ENCODE peak calls at places on chromosomes 12 and 14, in six cellular contexts. One of them, this sample, is unnamed.
A peak's percentile ranks its signal among the peaks of the same experiment; 100 is the strongest.

GRCh38 chr12:109582636-109583035 is 9.0 kb downstream of the MVK start:
- DNase-seq in astrocyte of the spinal cord: no peak
- DNase-seq in prostate gland: no peak
- DNase-seq in activated B cell treated with CpG ODN at 0.5 μM for 24 hours: no peak
- DNase-seq in nephron progenitor cell: no peak
- DNase-seq in CD4-positive, alpha-beta T cell: no peak
- DNase-seq in this sample: no peak

GRCh38 chr12:67394600-67394999 is 125.4 kb downstream of the CAND1 start:
- DNase-seq in astrocyte of the spinal cord: peak; percentile 83
- DNase-seq in prostate gland: peak; percentile 85
- DNase-seq in activated B cell treated with CpG ODN at 0.5 μM for 24 hours: no peak
- DNase-seq in nephron progenitor cell: no peak
- DNase-seq in CD4-positive, alpha-beta T cell: no peak
- DNase-seq in this sample: no peak

GRCh38 chr14:35883677-35884293 is 57.6 kb downstream of the BRMS1L start:
- DNase-seq in astrocyte of the spinal cord: peak; percentile 37
- DNase-seq in prostate gland: no peak
- DNase-seq in activated B cell treated with CpG ODN at 0.5 μM for 24 hours: no peak
- DNase-seq in nephron progenitor cell: peak; percentile 26
- DNase-seq in CD4-positive, alpha-beta T cell: no peak
- DNase-seq in this sample: no peak

GRCh38 chr12:67468549-67469245 is 179.8 kb upstream of the DYRK2 start:
- DNase-seq in astrocyte of the spinal cord: no peak
- DNase-seq in prostate gland: no peak
- DNase-seq in activated B cell treated with CpG ODN at 0.5 μM for 24 hours: no peak
- DNase-seq in nephron progenitor cell: no peak
- DNase-seq in CD4-positive, alpha-beta T cell: no peak
- DNase-seq in this sample: no peak

GRCh38 chr14:57247283-57247682 is 21.4 kb downstream of the EXOC5 start:
- DNase-seq in astrocyte of the spinal cord: no peak
- DNase-seq in prostate gland: no peak
- DNase-seq in activated B cell treated with CpG ODN at 0.5 μM for 24 hours: no peak
- DNase-seq in nephron progenitor cell: no peak
- DNase-seq in CD4-positive, alpha-beta T cell: no peak
- DNase-seq in this sample: no peak

GRCh38 chr12:55771736-55772135 is 28.8 kb downstream of the GDF11 start:
- DNase-seq in astrocyte of the spinal cord: no peak
- DNase-seq in prostate gland: no peak
- DNase-seq in activated B cell treated with CpG ODN at 0.5 μM for 24 hours: no peak
- DNase-seq in nephron progenitor cell: no peak
- DNase-seq in CD4-positive, alpha-beta T cell: no peak
- DNase-seq in this sample: no peak

GRCh38 chr12:93191956-93192355 is 185.8 kb upstream of the NUDT4 start:
- DNase-seq in astrocyte of the spinal cord: no peak
- DNase-seq in prostate gland: no peak
- DNase-seq in activated B cell treated with CpG ODN at 0.5 μM for 24 hours: no peak
- DNase-seq in nephron progenitor cell: no peak
- DNase-seq in CD4-positive, alpha-beta T cell: no peak
- DNase-seq in this sample: no peak

GRCh38 chr14:61461808-61462275 is 140.5 kb downstream of the PRKCH start:
- DNase-seq in astrocyte of the spinal cord: peak; percentile 85
- DNase-seq in prostate gland: peak; percentile 71
- DNase-seq in activated B cell treated with CpG ODN at 0.5 μM for 24 hours: no peak
- DNase-seq in nephron progenitor cell: peak; percentile 33
- DNase-seq in CD4-positive, alpha-beta T cell: no peak
- DNase-seq in this sample: peak; percentile 52

GRCh38 chr12:98516184-98516873 is 939 bp downstream of the TMPO start:
- DNase-seq in astrocyte of the spinal cord: peak; percentile 85
- DNase-seq in prostate gland: peak; percentile 80
- DNase-seq in activated B cell treated with CpG ODN at 0.5 μM for 24 hours: peak; percentile 71
- DNase-seq in nephron progenitor cell: peak; percentile 73
- DNase-seq in CD4-positive, alpha-beta T cell: peak; percentile 73
- DNase-seq in this sample: peak; percentile 96

GRCh38 chr12:95653761-95654546 is 102.7 kb upstream of the USP44 start:
- DNase-seq in astrocyte of the spinal cord: peak; percentile 54
- DNase-seq in prostate gland: no peak
- DNase-seq in activated B cell treated with CpG ODN at 0.5 μM for 24 hours: no peak
- DNase-seq in nephron progenitor cell: no peak
- DNase-seq in CD4-positive, alpha-beta T cell: no peak
- DNase-seq in this sample: no peak

GRCh38 chr14:46290706-46291105 is 360.9 kb downstream of the RPL10L start:
- DNase-seq in astrocyte of the spinal cord: no peak
- DNase-seq in prostate gland: no peak
- DNase-seq in activated B cell treated with CpG ODN at 0.5 μM for 24 hours: no peak
- DNase-seq in nephron progenitor cell: no peak
- DNase-seq in CD4-positive, alpha-beta T cell: no peak
- DNase-seq in this sample: no peak

GRCh38 chr12:68804654-68805591 is 3.1 kb upstream of the MDM2 start:
- DNase-seq in astrocyte of the spinal cord: no peak
- DNase-seq in prostate gland: no peak
- DNase-seq in activated B cell treated with CpG ODN at 0.5 μM for 24 hours: no peak
- DNase-seq in nephron progenitor cell: no peak
- DNase-seq in CD4-positive, alpha-beta T cell: no peak
- DNase-seq in this sample: no peak

GRCh38 chr14:96249016-96249415 is 7.0 kb upstream of the BDKRB1 start:
- DNase-seq in astrocyte of the spinal cord: peak; percentile 33
- DNase-seq in prostate gland: no peak
- DNase-seq in activated B cell treated with CpG ODN at 0.5 μM for 24 hours: no peak
- DNase-seq in nephron progenitor cell: no peak
- DNase-seq in CD4-positive, alpha-beta T cell: no peak
- DNase-seq in this sample: peak; percentile 77

GRCh38 chr12:68166317-68166830 is 6.8 kb upstream of the IFNG start:
- DNase-seq in astrocyte of the spinal cord: no peak
- DNase-seq in prostate gland: no peak
- DNase-seq in activated B cell treated with CpG ODN at 0.5 μM for 24 hours: no peak
- DNase-seq in nephron progenitor cell: no peak
- DNase-seq in CD4-positive, alpha-beta T cell: no peak
- DNase-seq in this sample: no peak

GRCh38 chr12:109764123-109764522 is 50.5 kb downstream of the FAM222A start:
- DNase-seq in astrocyte of the spinal cord: no peak
- DNase-seq in prostate gland: no peak
- DNase-seq in activated B cell treated with CpG ODN at 0.5 μM for 24 hours: no peak
- DNase-seq in nephron progenitor cell: peak; percentile 2
- DNase-seq in CD4-positive, alpha-beta T cell: no peak
- DNase-seq in this sample: no peak

GRCh38 chr12:126747530-126748149 is 1519.3 kb upstream of the TMEM132C start:
- DNase-seq in astrocyte of the spinal cord: peak; percentile 27
- DNase-seq in prostate gland: no peak
- DNase-seq in activated B cell treated with CpG ODN at 0.5 μM for 24 hours: peak; percentile 19
- DNase-seq in nephron progenitor cell: peak; percentile 67
- DNase-seq in CD4-positive, alpha-beta T cell: peak; percentile 61
- DNase-seq in this sample: peak; percentile 21

GRCh38 chr14:96145116-96145864 is 59.3 kb upstream of the BDKRB2 start:
- DNase-seq in astrocyte of the spinal cord: peak; percentile 76
- DNase-seq in prostate gland: no peak
- DNase-seq in activated B cell treated with CpG ODN at 0.5 μM for 24 hours: no peak
- DNase-seq in nephron progenitor cell: no peak
- DNase-seq in CD4-positive, alpha-beta T cell: no peak
- DNase-seq in this sample: no peak

GRCh38 chr12:101743724-101744472 is 4.6 kb upstream of the SYCP3 start:
- DNase-seq in astrocyte of the spinal cord: no peak
- DNase-seq in prostate gland: no peak
- DNase-seq in activated B cell treated with CpG ODN at 0.5 μM for 24 hours: peak; percentile 54
- DNase-seq in nephron progenitor cell: no peak
- DNase-seq in CD4-positive, alpha-beta T cell: no peak
- DNase-seq in this sample: no peak

GRCh38 chr12:46383654-46384450 is 11.3 kb upstream of the SLC38A2 start:
- DNase-seq in astrocyte of the spinal cord: peak; percentile 96
- DNase-seq in prostate gland: peak; percentile 92
- DNase-seq in activated B cell treated with CpG ODN at 0.5 μM for 24 hours: no peak
- DNase-seq in nephron progenitor cell: no peak
- DNase-seq in CD4-positive, alpha-beta T cell: peak; percentile 67
- DNase-seq in this sample: peak; percentile 79

GRCh38 chr14:101474563-101475467 is 86.5 kb upstream of the DIO3 start:
- DNase-seq in astrocyte of the spinal cord: peak; percentile 40
- DNase-seq in prostate gland: no peak
- DNase-seq in activated B cell treated with CpG ODN at 0.5 μM for 24 hours: no peak
- DNase-seq in nephron progenitor cell: no peak
- DNase-seq in CD4-positive, alpha-beta T cell: no peak
- DNase-seq in this sample: no peak

GRCh38 chr12:132289356-132290202 is 39.8 kb downstream of the GALNT9 start:
- DNase-seq in astrocyte of the spinal cord: no peak
- DNase-seq in prostate gland: peak; percentile 59
- DNase-seq in activated B cell treated with CpG ODN at 0.5 μM for 24 hours: no peak
- DNase-seq in nephron progenitor cell: peak; percentile 50
- DNase-seq in CD4-positive, alpha-beta T cell: no peak
- DNase-seq in this sample: no peak

GRCh38 chr14:26598081-26598671 is 343 bp upstream of the NOVA1 start:
- DNase-seq in astrocyte of the spinal cord: peak; percentile 90
- DNase-seq in prostate gland: peak; percentile 64
- DNase-seq in activated B cell treated with CpG ODN at 0.5 μM for 24 hours: no peak
- DNase-seq in nephron progenitor cell: peak; percentile 93
- DNase-seq in CD4-positive, alpha-beta T cell: no peak
- DNase-seq in this sample: no peak

GRCh38 chr12:6750506-6750905 is 2.4 kb downstream of the MLF2 start:
- DNase-seq in astrocyte of the spinal cord: no peak
- DNase-seq in prostate gland: no peak
- DNase-seq in activated B cell treated with CpG ODN at 0.5 μM for 24 hours: no peak
- DNase-seq in nephron progenitor cell: no peak
- DNase-seq in CD4-positive, alpha-beta T cell: no peak
- DNase-seq in this sample: no peak

GRCh38 chr12:98783420-98783819 is 138.3 kb downstream of the APAF1 start:
- DNase-seq in astrocyte of the spinal cord: no peak
- DNase-seq in prostate gland: no peak
- DNase-seq in activated B cell treated with CpG ODN at 0.5 μM for 24 hours: no peak
- DNase-seq in nephron progenitor cell: no peak
- DNase-seq in CD4-positive, alpha-beta T cell: no peak
- DNase-seq in this sample: no peak

GRCh38 chr12:89051065-89051677 is 301.1 kb downstream of the DUSP6 start:
- DNase-seq in astrocyte of the spinal cord: peak; percentile 72
- DNase-seq in prostate gland: peak; percentile 40
- DNase-seq in activated B cell treated with CpG ODN at 0.5 μM for 24 hours: no peak
- DNase-seq in nephron progenitor cell: no peak
- DNase-seq in CD4-positive, alpha-beta T cell: no peak
- DNase-seq in this sample: peak; percentile 25

GRCh38 chr12:85279449-85280137 is 427 bp upstream of the ALX1 start:
- DNase-seq in astrocyte of the spinal cord: peak; percentile 29
- DNase-seq in prostate gland: no peak
- DNase-seq in activated B cell treated with CpG ODN at 0.5 μM for 24 hours: no peak
- DNase-seq in nephron progenitor cell: peak; percentile 65
- DNase-seq in CD4-positive, alpha-beta T cell: no peak
- DNase-seq in this sample: no peak

GRCh38 chr12:32671930-32672785 is 6.9 kb upstream of the DNM1L start:
- DNase-seq in astrocyte of the spinal cord: peak; percentile 78
- DNase-seq in prostate gland: peak; percentile 32
- DNase-seq in activated B cell treated with CpG ODN at 0.5 μM for 24 hours: no peak
- DNase-seq in nephron progenitor cell: peak; percentile 22
- DNase-seq in CD4-positive, alpha-beta T cell: no peak
- DNase-seq in this sample: peak; percentile 62

GRCh38 chr12:96302706-96303310 is 97.4 kb downstream of the CDK17 start:
- DNase-seq in astrocyte of the spinal cord: no peak
- DNase-seq in prostate gland: no peak
- DNase-seq in activated B cell treated with CpG ODN at 0.5 μM for 24 hours: no peak
- DNase-seq in nephron progenitor cell: no peak
- DNase-seq in CD4-positive, alpha-beta T cell: no peak
- DNase-seq in this sample: no peak

GRCh38 chr12:51183349-51183748 is 10.4 kb upstream of the TFCP2 start:
- DNase-seq in astrocyte of the spinal cord: no peak
- DNase-seq in prostate gland: no peak
- DNase-seq in activated B cell treated with CpG ODN at 0.5 μM for 24 hours: no peak
- DNase-seq in nephron progenitor cell: no peak
- DNase-seq in CD4-positive, alpha-beta T cell: no peak
- DNase-seq in this sample: no peak

GRCh38 chr14:54715244-54715643 is 148.3 kb downstream of the SAMD4A start:
- DNase-seq in astrocyte of the spinal cord: no peak
- DNase-seq in prostate gland: no peak
- DNase-seq in activated B cell treated with CpG ODN at 0.5 μM for 24 hours: no peak
- DNase-seq in nephron progenitor cell: no peak
- DNase-seq in CD4-positive, alpha-beta T cell: no peak
- DNase-seq in this sample: no peak
- TF ChIP-seq CTCF in astrocyte of the spinal cord: peak; percentile 28
- TF ChIP-seq CTCF in prostate gland: no peak
- TF ChIP-seq CTCF in activated B cell treated with CpG ODN at 0.5 μM for 24 hours: no peak
- TF ChIP-seq CTCF in nephron progenitor cell: no peak
- TF ChIP-seq CTCF in CD4-positive, alpha-beta T cell: no peak
- TF ChIP-seq CTCF in this sample: no peak

GRCh38 chr12:131223791-131224567 is 270.3 kb downstream of the ADGRD1 start:
- DNase-seq in astrocyte of the spinal cord: no peak
- DNase-seq in prostate gland: no peak
- DNase-seq in activated B cell treated with CpG ODN at 0.5 μM for 24 hours: no peak
- DNase-seq in nephron progenitor cell: no peak
- DNase-seq in CD4-positive, alpha-beta T cell: no peak
- DNase-seq in this sample: no peak

GRCh38 chr12:131230340-131231099 is 276.8 kb downstream of the ADGRD1 start:
- DNase-seq in astrocyte of the spinal cord: no peak
- DNase-seq in prostate gland: no peak
- DNase-seq in activated B cell treated with CpG ODN at 0.5 μM for 24 hours: no peak
- DNase-seq in nephron progenitor cell: no peak
- DNase-seq in CD4-positive, alpha-beta T cell: no peak
- DNase-seq in this sample: no peak

GRCh38 chr12:131229426-131230339 is 276.0 kb downstream of the ADGRD1 start:
- DNase-seq in astrocyte of the spinal cord: no peak
- DNase-seq in prostate gland: no peak
- DNase-seq in activated B cell treated with CpG ODN at 0.5 μM for 24 hours: no peak
- DNase-seq in nephron progenitor cell: no peak
- DNase-seq in CD4-positive, alpha-beta T cell: no peak
- DNase-seq in this sample: no peak

GRCh38 chr12:131223171-131223761 is 269.6 kb downstream of the ADGRD1 start:
- DNase-seq in astrocyte of the spinal cord: no peak
- DNase-seq in prostate gland: no peak
- DNase-seq in activated B cell treated with CpG ODN at 0.5 μM for 24 hours: no peak
- DNase-seq in nephron progenitor cell: no peak
- DNase-seq in CD4-positive, alpha-beta T cell: no peak
- DNase-seq in this sample: no peak

GRCh38 chr12:131226345-131227265 is 272.9 kb downstream of the ADGRD1 start:
- DNase-seq in astrocyte of the spinal cord: no peak
- DNase-seq in prostate gland: no peak
- DNase-seq in activated B cell treated with CpG ODN at 0.5 μM for 24 hours: no peak
- DNase-seq in nephron progenitor cell: no peak
- DNase-seq in CD4-positive, alpha-beta T cell: no peak
- DNase-seq in this sample: no peak
- TF ChIP-seq CTCF in astrocyte of the spinal cord: no peak
- TF ChIP-seq CTCF in prostate gland: no peak
- TF ChIP-seq CTCF in activated B cell treated with CpG ODN at 0.5 μM for 24 hours: no peak
- TF ChIP-seq CTCF in nephron progenitor cell: no peak
- TF ChIP-seq CTCF in CD4-positive, alpha-beta T cell: no peak
- TF ChIP-seq CTCF in this sample: no peak

GRCh38 chr12:52413202-52413601 is 7.1 kb upstream of the KRT82 start:
- DNase-seq in astrocyte of the spinal cord: no peak
- DNase-seq in prostate gland: no peak
- DNase-seq in activated B cell treated with CpG ODN at 0.5 μM for 24 hours: no peak
- DNase-seq in nephron progenitor cell: no peak
- DNase-seq in CD4-positive, alpha-beta T cell: no peak
- DNase-seq in this sample: no peak
- TF ChIP-seq CTCF in astrocyte of the spinal cord: no peak
- TF ChIP-seq CTCF in prostate gland: no peak
- TF ChIP-seq CTCF in activated B cell treated with CpG ODN at 0.5 μM for 24 hours: no peak
- TF ChIP-seq CTCF in nephron progenitor cell: no peak
- TF ChIP-seq CTCF in CD4-positive, alpha-beta T cell: no peak
- TF ChIP-seq CTCF in this sample: no peak

DNA sequence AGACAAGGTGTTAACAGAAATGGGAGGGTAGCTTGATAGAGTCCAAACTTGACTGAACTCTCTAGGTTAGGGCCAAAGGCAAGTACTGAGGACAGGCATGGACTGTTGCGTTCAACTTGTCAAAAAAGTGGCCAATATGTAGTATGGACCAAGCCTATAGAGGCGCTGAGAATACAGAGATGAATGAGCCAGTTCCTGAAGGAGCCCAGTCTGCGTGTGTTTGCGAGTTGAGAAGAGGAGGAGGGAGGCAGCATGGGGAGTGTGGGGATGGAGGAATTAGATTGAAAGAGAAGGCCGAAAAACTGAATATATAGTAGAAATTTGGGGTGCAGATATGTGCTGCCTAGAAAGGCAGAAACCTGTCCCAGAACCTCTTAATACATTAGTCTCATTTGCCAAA is 412.4 kb downstream of the PCNX1 start:
- DNase-seq in astrocyte of the spinal cord: no peak
- DNase-seq in prostate gland: no peak
- DNase-seq in activated B cell treated with CpG ODN at 0.5 μM for 24 hours: no peak
- DNase-seq in nephron progenitor cell: peak; percentile 4
- DNase-seq in CD4-positive, alpha-beta T cell: no peak
- DNase-seq in this sample: no peak
- TF ChIP-seq CTCF in astrocyte of the spinal cord: no peak
- TF ChIP-seq CTCF in prostate gland: no peak
- TF ChIP-seq CTCF in activated B cell treated with CpG ODN at 0.5 μM for 24 hours: no peak
- TF ChIP-seq CTCF in nephron progenitor cell: no peak
- TF ChIP-seq CTCF in CD4-positive, alpha-beta T cell: no peak
- TF ChIP-seq CTCF in this sample: no peak